ENCODE peak calls at places on chromosomes 3 and 15, in nine cellular contexts. N is heart right ventricle; L is AG04450; R is GM13977; A is A549; Q is cardiac muscle cell; F is glutamatergic neuron; E is hepatocyte; T is CD8-positive, alpha-beta T cell. D is an unnamed sample.

GRCh38 chr3:14988988-14989394 is 41.6 kb downstream of the NR2C2 start:
- DNase-seq in N (no peak), L (no peak), R (peak; percentile 81), A (peak; percentile 22), Q (no peak), F (no peak), E (no peak), T (no peak), D (no peak)

GRCh38 chr3:143850877-143851276 is 2.6 kb upstream of the SLC9A9 start:
- DNase-seq in N (no peak), L (no peak), R (no peak), A (no peak), Q (peak; percentile 3), F (no peak), E (no peak), T (no peak), D (no peak)

GRCh38 chr3:120637836-120638559 is 41.9 kb downstream of the NDUFB4 start:
- DNase-seq in N (no peak), L (no peak), R (no peak), A (no peak), Q (no peak), F (no peak), E (no peak), T (no peak), D (no peak)

GRCh38 chr15:82663186-82663600 is 16.0 kb upstream of the CPEB1 start:
- DNase-seq in N (peak; percentile 26), L (no peak), R (peak; percentile 70), A (peak; percentile 53), Q (peak; percentile 67), F (no peak), E (peak; percentile 75), T (no peak), D (no peak)

GRCh38 chr15:75456710-75457109 is 5.2 kb upstream of the SIN3A start:
- DNase-seq in N (no peak), L (no peak), R (no peak), A (no peak), Q (peak; percentile 23), F (no peak), E (no peak), T (no peak), D (no peak)

GRCh38 chr15:56292546-56293316 is 49.1 kb upstream of the RFX7 start:
- DNase-seq in N (no peak), L (no peak), R (no peak), A (no peak), Q (no peak), F (no peak), E (no peak), T (no peak), D (no peak)

GRCh38 chr3:13543251-13543650 is 5.7 kb upstream of the FBLN2 start:
- DNase-seq in N (peak; percentile 65), L (peak; percentile 30), R (no peak), A (peak; percentile 69), Q (peak; percentile 96), F (peak; percentile 5), E (peak; percentile 73), T (no peak), D (peak; percentile 96)

GRCh38 chr3:58021072-58021959 is 13.1 kb downstream of the FLNB start:
- DNase-seq in N (no peak), L (no peak), R (no peak), A (no peak), Q (no peak), F (no peak), E (no peak), T (no peak), D (no peak)

GRCh38 chr3:182716114-182716688 is 77.1 kb upstream of the ATP11B start:
- DNase-seq in N (no peak), L (no peak), R (no peak), A (no peak), Q (no peak), F (no peak), E (peak; percentile 17), T (no peak), D (no peak)
- TF ChIP-seq CTCF in N (no peak), L (no peak), R (no peak), A (no peak), Q (no peak), F (no peak), E (no peak), T (no peak), D (no peak)

GRCh38 chr15:40746916-40747418 is 8.1 kb downstream of the RMDN3 start:
- DNase-seq in N (no peak), L (no peak), R (no peak), A (no peak), Q (peak; percentile 88), F (no peak), E (no peak), T (no peak), D (no peak)

GRCh38 chr15:40747685-40748631 is 7.1 kb downstream of the RMDN3 start:
- DNase-seq in N (no peak), L (no peak), R (no peak), A (no peak), Q (no peak), F (no peak), E (no peak), T (no peak), D (no peak)

GRCh38 chr15:40744810-40745152 is 10.3 kb downstream of the RMDN3 start:
- DNase-seq in N (no peak), L (no peak), R (no peak), A (no peak), Q (no peak), F (peak; percentile 56), E (no peak), T (no peak), D (no peak)

GRCh38 chr15:40743466-40743865 is 11.6 kb downstream of the RMDN3 start:
- DNase-seq in N (no peak), L (no peak), R (no peak), A (no peak), Q (no peak), F (no peak), E (no peak), T (no peak), D (no peak)

DNA sequence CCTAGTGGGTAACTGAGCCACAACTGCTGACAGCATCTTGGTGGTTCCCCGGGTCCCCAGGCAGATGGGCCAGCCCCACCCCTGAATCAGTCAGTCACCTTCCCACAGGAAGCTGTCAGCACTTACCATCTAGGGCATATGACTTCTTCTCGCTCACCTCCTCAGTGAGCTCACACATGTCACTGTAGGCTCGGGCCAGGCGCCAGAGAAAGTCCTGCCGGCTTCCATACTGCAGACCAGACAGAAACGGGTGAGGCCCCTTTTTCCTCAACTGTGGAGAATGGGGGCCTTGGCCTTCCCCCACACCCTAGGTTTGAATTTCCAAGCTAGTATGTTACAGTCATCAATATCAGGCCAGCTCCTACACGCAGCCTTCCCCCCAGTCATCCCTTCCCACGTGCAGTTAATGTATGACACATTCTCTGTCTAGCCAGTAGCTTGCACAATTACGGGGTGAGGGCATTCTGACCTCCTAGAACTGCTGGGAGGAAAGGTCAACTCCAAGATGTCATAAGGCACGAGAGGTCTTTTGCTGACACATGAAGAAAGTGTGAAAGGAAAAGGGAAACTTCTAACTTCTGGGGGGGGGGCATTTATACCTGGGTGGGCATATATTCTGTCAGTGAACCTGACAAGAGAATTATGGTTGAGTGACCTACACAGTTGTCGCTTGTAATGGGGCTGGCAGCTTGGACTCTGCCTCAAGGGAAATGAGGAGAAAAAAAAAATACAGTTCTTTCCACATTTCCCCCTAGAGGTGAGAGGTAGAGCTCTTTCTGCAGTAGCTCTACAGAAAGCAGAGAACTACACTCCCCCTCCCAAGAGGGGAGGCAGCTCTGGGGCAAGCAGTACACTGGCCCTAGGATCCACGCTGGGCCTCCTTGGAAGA is 10.9 kb downstream of the RMDN3 start:
- DNase-seq in N (no peak), L (no peak), R (no peak), A (peak; percentile 56), Q (peak; percentile 76), F (no peak), E (peak; percentile 44), T (peak; percentile 48), D (no peak)
- TF ChIP-seq CTCF in N (no peak), L (peak; percentile 31), R (no peak), A (no peak), Q (peak; percentile 28), F (peak; percentile 46), E (no peak), T (no peak), D (no peak)

DNA sequence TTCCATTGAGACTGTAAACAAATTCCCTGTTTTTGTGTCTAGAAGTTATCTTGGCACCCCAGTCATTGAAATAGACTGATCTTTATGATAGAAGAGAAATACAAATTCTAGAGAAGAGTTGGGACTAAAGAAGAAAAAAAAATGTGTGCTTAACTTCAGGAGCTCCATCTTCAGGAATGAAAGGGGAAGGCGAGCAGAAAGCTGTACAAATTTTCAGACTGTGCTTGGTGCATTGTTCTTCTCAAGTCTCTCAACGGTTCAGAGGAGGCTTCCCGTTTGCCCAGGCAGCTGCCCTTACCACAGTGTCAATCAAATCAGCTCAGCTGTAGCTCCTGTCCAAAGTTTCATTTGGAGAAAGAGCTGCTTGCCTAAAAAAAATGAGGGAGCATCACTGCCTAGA is 41.7 kb downstream of the OXSM start:
- DNase-seq in N (no peak), L (no peak), R (no peak), A (peak; percentile 42), Q (peak; percentile 55), F (no peak), E (peak; percentile 22), T (no peak), D (no peak)
- TF ChIP-seq CTCF in N (no peak), L (peak; percentile 61), R (no peak), A (peak; percentile 14), Q (peak; percentile 47), F (no peak), E (peak; percentile 46), T (no peak), D (no peak)

GRCh38 chr3:134313839-134314587 is 60.2 kb downstream of the AMOTL2 start:
- DNase-seq in N (no peak), L (no peak), R (no peak), A (no peak), Q (no peak), F (no peak), E (no peak), T (no peak), D (no peak)

GRCh38 chr3:134312873-134313838 is 61.1 kb downstream of the AMOTL2 start:
- DNase-seq in N (peak; percentile 62), L (no peak), R (no peak), A (peak; percentile 73), Q (peak; percentile 89), F (peak; percentile 40), E (peak; percentile 81), T (no peak), D (peak; percentile 87)

GRCh38 chr3:134311693-134312071 is 61.0 kb upstream of the RYK start:
- DNase-seq in N (no peak), L (no peak), R (no peak), A (no peak), Q (no peak), F (no peak), E (no peak), T (no peak), D (no peak)

GRCh38 chr3:134311265-134311664 is 60.6 kb upstream of the RYK start:
- DNase-seq in N (no peak), L (no peak), R (no peak), A (no peak), Q (no peak), F (no peak), E (no peak), T (no peak), D (no peak)

DNA sequence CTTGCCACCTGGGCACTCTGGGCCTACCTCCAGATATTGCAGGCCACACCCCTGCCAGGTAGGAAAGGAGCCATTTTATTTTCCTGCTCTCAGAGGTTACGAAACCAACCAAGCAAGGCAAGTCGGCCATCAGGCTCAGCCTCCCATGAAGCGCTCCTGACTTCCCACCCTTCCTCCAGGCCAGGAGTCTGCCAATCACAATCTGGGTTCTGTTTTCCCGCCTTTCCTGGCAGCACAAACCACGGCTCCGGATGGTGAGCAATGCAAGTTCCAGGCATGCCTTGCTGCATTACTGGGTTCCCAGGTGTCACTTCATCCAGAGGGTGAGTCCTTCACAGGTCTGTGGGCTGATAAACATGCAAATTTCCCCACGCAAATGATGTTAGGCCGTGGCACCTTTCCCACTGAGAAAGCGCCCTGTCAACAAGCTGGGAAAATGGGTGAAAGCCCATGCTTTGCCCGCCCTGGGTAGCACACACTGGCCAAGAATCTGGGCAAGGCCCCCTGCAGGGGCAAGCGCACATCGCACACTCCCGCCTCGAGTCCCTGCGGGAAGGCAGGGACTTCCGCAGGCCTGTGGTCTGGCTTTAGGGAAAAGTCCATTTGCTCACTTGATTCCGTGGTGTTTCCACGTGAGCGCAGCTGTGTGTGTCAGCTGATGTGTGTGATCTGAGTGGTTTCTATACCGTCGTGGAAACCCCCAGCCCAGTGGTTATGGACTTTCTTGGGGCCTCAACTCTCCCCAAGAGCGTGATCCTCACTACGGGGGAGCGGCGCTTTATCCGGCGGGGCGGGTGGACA is 61.6 kb upstream of the RYK start:
- DNase-seq in N (no peak), L (no peak), R (peak; percentile 31), A (no peak), Q (peak; percentile 75), F (peak; percentile 52), E (no peak), T (no peak), D (peak; percentile 90)
- TF ChIP-seq CTCF in N (no peak), L (no peak), R (no peak), A (no peak), Q (peak; percentile 40), F (peak; percentile 33), E (no peak), T (no peak), D (no peak)